ENCODE peak calls at places on chromosome 19, in six cellular contexts. R, D, M, Y, V and X are unnamed samples.

GRCh38 chr19:7120499-7120898 is 51.0 kb downstream of the ZNF557 start:
- DNase-seq in M (no peak), R (no peak), D (no peak), V (no peak), Y (no peak), X (no peak)

GRCh38 chr19:18218159-18218558 is 8.1 kb downstream of the PDE4C start:
- DNase-seq in D (no peak), V (no peak), M (no peak), R (no peak), Y (no peak), X (no peak)

GRCh38 chr19:18418725-18419194 is 438 bp upstream of the SSBP4 start:
- DNase-seq in Y (peak), M (no peak), R (peak), V (no peak), D (no peak), X (no peak)

GRCh38 chr19:728011-728410 is 19.3 kb downstream of the PALM start:
- DNase-seq in M (no peak), R (no peak), V (no peak), Y (no peak), D (no peak), X (no peak)

GRCh38 chr19:28406237-28406596 is 806.7 kb downstream of the UQCRFS1 start:
- DNase-seq in M (no peak), D (no peak), V (no peak), R (no peak), Y (no peak), X (no peak)

GRCh38 chr19:38769635-38770211 is 3.6 kb downstream of the LGALS7 start:
- DNase-seq in Y (peak), V (peak), M (peak), R (peak), D (peak), X (peak)

GRCh38 chr19:18433735-18434398 is 4.1 kb downstream of the ISYNA1 start:
- DNase-seq in V (peak), M (no peak), Y (peak), D (no peak), R (no peak), X (no peak)

GRCh38 chr19:17541184-17541759 is 14.2 kb upstream of the COLGALT1 start:
- DNase-seq in M (no peak), V (no peak), D (no peak), R (no peak), Y (no peak), X (no peak)

GRCh38 chr19:51712461-51713081 is 11.2 kb downstream of the HAS1 start:
- DNase-seq in Y (peak), M (peak), V (no peak), D (no peak), R (peak), X (peak)

GRCh38 chr19:18789883-18790565 is 1.1 kb downstream of the COMP start:
- DNase-seq in D (no peak), Y (peak), R (peak), V (peak), M (peak), X (no peak)

GRCh38 chr19:58154287-58154678 is 3.7 kb upstream of the ZNF329 start:
- DNase-seq in V (no peak), R (peak), Y (peak), M (peak), D (no peak), X (no peak)

GRCh38 chr19:46607441-46607841 is 6.3 kb downstream of the CALM3 start:
- DNase-seq in V (peak), D (no peak), M (no peak), Y (no peak), R (no peak), X (no peak)

GRCh38 chr19:37905936-37906867 is at the start of gene WDR87:
- DNase-seq in Y (peak), M (peak), R (peak), V (peak), D (no peak), X (peak)

GRCh38 chr19:3478409-3479176 is 1.7 kb downstream of the SMIM24 start:
- DNase-seq in D (no peak), R (no peak), V (no peak), M (no peak), Y (peak), X (peak)

GRCh38 chr19:31258211-31259052 is 90.8 kb downstream of the TSHZ3 start:
- DNase-seq in M (no peak), D (no peak), Y (peak), R (no peak), V (peak), X (no peak)
- TF ChIP-seq EZH2phosphoT487 in M (no peak), D (no peak), Y (no peak), R (no peak), V (no peak), X (no peak)

GRCh38 chr19:30228726-30229523 is 143.3 kb upstream of the ZNF536 start:
- DNase-seq in D (no peak), Y (peak), V (peak), R (peak), M (peak), X (no peak)
- H3K4me3 ChIP-seq in D (no peak), Y (peak), V (peak), R (peak), M (peak), X (no peak)

DNA sequence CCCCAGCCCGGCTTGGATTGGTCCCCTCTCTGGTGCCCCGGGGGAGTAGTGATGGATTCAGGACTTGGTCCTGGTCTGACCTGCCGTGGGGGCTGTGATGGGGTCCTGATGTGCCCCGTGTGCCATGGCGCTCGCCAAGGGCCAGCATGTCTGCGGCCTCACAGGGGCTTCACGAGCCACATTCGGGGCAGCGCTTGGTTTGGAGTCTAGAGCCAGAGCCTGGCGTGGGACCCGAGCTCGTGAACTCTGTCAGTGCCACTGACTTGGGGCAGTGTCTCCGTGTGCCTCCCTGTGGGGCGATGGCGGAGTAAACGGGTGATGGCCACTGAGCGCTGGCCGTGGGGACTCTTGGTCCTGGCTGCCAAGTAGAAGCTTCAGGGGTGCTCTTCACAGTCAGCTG is 17.1 kb downstream of the KDM4B start:
- DNase-seq in D (no peak), V (no peak), R (no peak), Y (no peak), M (no peak), X (no peak)
- H3K27ac ChIP-seq in D (no peak), V (no peak), R (no peak), Y (no peak), M (no peak), X (no peak)

GRCh38 chr19:48962029-48962848 is 2.9 kb upstream of the FTL start:
- DNase-seq in M (peak), R (peak), D (no peak), Y (peak), V (no peak), X (peak)
- TF ChIP-seq EZH2phosphoT487 in M (no peak), R (no peak), D (no peak), Y (no peak), V (no peak), X (no peak)

GRCh38 chr19:41586064-41586463 is 10.1 kb downstream of the CEACAM21 start:
- DNase-seq in M (no peak), R (no peak), V (no peak), D (no peak), Y (no peak), X (no peak)
- H3K4me3 ChIP-seq in M (no peak), R (no peak), V (no peak), D (no peak), Y (no peak), X (no peak)

GRCh38 chr19:11381535-11382369 is 2.4 kb downstream of the EPOR start:
- DNase-seq in R (peak), V (peak), M (peak), D (peak), Y (peak), X (peak)
- H3K27ac ChIP-seq in R (peak), V (peak), M (peak), D (peak), Y (peak), X (peak)

DNA sequence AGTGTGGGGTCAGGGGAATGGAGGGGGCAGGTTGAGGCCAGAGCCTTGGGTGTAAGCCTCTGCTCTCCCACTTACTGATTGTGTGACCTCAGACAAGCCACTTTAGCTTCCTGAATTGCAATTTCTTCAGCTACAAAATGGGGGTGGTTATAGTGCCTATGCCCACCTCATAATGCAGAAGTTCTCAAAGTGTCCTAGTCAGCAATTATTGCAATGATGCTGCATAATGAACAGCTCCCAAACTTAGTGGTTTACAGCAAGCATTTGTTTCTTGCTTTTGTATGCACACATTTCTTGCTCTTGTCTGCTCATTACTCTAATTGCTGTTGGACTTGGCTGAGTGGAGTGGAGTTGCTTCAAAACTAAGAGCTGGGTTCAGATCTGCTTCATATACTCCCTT is 36.0 kb downstream of the CYP4F22 start:
- DNase-seq in Y (no peak), M (no peak), V (no peak), D (no peak), R (no peak), X (no peak)
- TF ChIP-seq EZH2phosphoT487 in Y (no peak), M (no peak), V (no peak), D (no peak), R (no peak), X (no peak)